ENCODE peak calls at places on chromosome 5, in five cellular contexts. Q is neuronal stem cell, W is H9, Z is H1, F is IMR-90. B is an unnamed sample.

GRCh38 chr5:60267907-60268306 is 374.4 kb upstream of the PDE4D start:
- DNase-seq in Q (no peak), W (no peak), Z (no peak), F (no peak), B (no peak)

GRCh38 chr5:32462618-32463017 is 18.1 kb upstream of the ZFR start:
- DNase-seq in Q (no peak), W (no peak), Z (no peak), F (peak; percentile 71), B (peak; percentile 48)

GRCh38 chr5:142600611-142601360 is 85.1 kb downstream of the FGF1 start:
- DNase-seq in Q (no peak), W (no peak), Z (no peak), F (peak; percentile 91), B (peak; percentile 93)

GRCh38 chr5:58069846-58070245 is 390.0 kb downstream of the PLK2 start:
- DNase-seq in Q (no peak), W (no peak), Z (no peak), F (no peak), B (no peak)

GRCh38 chr5:38651806-38652205 is 95.4 kb upstream of the LIFR start:
- DNase-seq in Q (no peak), W (no peak), Z (no peak), F (no peak), B (peak; percentile 42)

GRCh38 chr5:177468329-177469058 is 4.9 kb downstream of the DBN1 start:
- DNase-seq in Q (no peak), W (no peak), Z (no peak), F (peak; percentile 70), B (no peak)

GRCh38 chr5:142508027-142508426 is 177.9 kb downstream of the FGF1 start:
- DNase-seq in Q (no peak), W (no peak), Z (no peak), F (no peak), B (no peak)

GRCh38 chr5:81303563-81303962 is 2.2 kb downstream of the ZCCHC9 start:
- DNase-seq in Q (no peak), W (no peak), Z (no peak), F (peak; percentile 94), B (peak; percentile 74)

GRCh38 chr5:14574891-14575496 is 6.6 kb upstream of the OTULINL start:
- DNase-seq in Q (no peak), W (no peak), Z (no peak), F (no peak), B (no peak)

GRCh38 chr5:156936972-156937371 is 26.1 kb downstream of the TIMD4 start:
- DNase-seq in Q (no peak), W (no peak), Z (no peak), F (no peak), B (no peak)

GRCh38 chr5:151079838-151080619 is 805 bp downstream of the TNIP1 start:
- DNase-seq in Q (no peak), W (no peak), Z (no peak), F (peak; percentile 82), B (peak; percentile 66)
- H3K14ac ChIP-seq in Q (no peak overlapping the region), W (no peak overlapping the region), Z (no peak overlapping the region), F (peak overlapping the region; percentile 50), B (no peak overlapping the region)

GRCh38 chr5:176389114-176389768 is 690 bp downstream of the HIGD2A start:
- DNase-seq in Q (no peak), W (no peak), Z (no peak), F (no peak), B (no peak)

GRCh38 chr5:176386491-176386890 is 1.9 kb downstream of the NOP16 start:
- DNase-seq in Q (no peak), W (no peak), Z (no peak), F (no peak), B (no peak)

GRCh38 chr5:176388003-176388340 is 426 bp downstream of the NOP16 start:
- DNase-seq in Q (no peak), W (peak; percentile 40), Z (no peak), F (peak; percentile 9), B (peak; percentile 62)

GRCh38 chr5:176388341-176389113 is at the start of the genes HIGD2A and NOP16:
- DNase-seq in Q (peak; percentile 98), W (peak; percentile 99), Z (peak; percentile 96), F (peak; percentile 98), B (peak; percentile 99)

DNA sequence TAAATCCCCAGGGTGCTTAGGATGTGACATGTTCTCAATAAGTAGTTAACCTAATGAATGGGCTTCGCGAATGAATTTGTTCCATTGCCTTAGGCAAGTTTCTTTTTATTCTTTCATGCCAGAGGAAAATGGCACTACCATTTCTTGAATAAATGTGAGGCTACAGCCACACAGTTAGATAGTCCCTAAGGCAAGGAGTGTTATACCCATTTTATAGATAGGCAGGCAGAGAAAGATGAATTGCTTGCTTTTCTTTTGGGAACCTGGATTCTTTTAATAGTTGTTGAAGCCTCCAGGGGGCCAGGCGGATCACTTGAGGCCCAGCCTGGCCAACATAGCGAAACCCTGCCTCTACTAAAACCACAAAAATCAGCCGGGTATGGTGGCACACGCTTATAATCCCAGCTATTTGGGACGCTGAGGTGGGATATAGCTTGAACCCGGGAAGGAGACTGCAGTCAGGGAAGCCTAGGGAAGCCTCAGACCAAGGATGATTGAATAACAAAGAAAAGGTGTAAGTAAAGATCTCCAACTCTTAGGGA is 943 bp downstream of the NOP16 start:
- DNase-seq in Q (no peak), W (no peak), Z (no peak), F (no peak), B (peak; percentile 18)
- H4K91ac ChIP-seq in Q (no peak overlapping the region), W (no peak overlapping the region), Z (no peak overlapping the region), F (no peak overlapping the region), B (no peak overlapping the region)

GRCh38 chr5:170846416-170846815 is 15.4 kb upstream of the RANBP17 start:
- DNase-seq in Q (no peak), W (no peak), Z (no peak), F (no peak), B (peak; percentile 9)
- H2AFZ ChIP-seq in Q (no peak overlapping the region), W (no peak overlapping the region), Z (no peak overlapping the region), F (no peak overlapping the region), B (no peak overlapping the region)

GRCh38 chr5:68533571-68534051 is 318.1 kb downstream of the PIK3R1 start:
- DNase-seq in Q (no peak), W (no peak), Z (no peak), F (no peak), B (no peak)

GRCh38 chr5:68535121-68535520 is 319.6 kb downstream of the PIK3R1 start:
- DNase-seq in Q (no peak), W (no peak), Z (no peak), F (no peak), B (no peak)

GRCh38 chr5:68531970-68532369 is 316.4 kb downstream of the PIK3R1 start:
- DNase-seq in Q (no peak), W (no peak), Z (no peak), F (no peak), B (no peak)

GRCh38 chr5:68533051-68533450 is 317.5 kb downstream of the PIK3R1 start:
- DNase-seq in Q (no peak), W (no peak), Z (no peak), F (no peak), B (no peak)

GRCh38 chr5:68534131-68534940 is 318.8 kb downstream of the PIK3R1 start:
- DNase-seq in Q (peak; percentile 18), W (no peak), Z (no peak), F (no peak), B (no peak)
- H3K14ac ChIP-seq in Q (no peak overlapping the region), W (no peak overlapping the region), Z (no peak overlapping the region), F (no peak overlapping the region), B (no peak overlapping the region)

DNA sequence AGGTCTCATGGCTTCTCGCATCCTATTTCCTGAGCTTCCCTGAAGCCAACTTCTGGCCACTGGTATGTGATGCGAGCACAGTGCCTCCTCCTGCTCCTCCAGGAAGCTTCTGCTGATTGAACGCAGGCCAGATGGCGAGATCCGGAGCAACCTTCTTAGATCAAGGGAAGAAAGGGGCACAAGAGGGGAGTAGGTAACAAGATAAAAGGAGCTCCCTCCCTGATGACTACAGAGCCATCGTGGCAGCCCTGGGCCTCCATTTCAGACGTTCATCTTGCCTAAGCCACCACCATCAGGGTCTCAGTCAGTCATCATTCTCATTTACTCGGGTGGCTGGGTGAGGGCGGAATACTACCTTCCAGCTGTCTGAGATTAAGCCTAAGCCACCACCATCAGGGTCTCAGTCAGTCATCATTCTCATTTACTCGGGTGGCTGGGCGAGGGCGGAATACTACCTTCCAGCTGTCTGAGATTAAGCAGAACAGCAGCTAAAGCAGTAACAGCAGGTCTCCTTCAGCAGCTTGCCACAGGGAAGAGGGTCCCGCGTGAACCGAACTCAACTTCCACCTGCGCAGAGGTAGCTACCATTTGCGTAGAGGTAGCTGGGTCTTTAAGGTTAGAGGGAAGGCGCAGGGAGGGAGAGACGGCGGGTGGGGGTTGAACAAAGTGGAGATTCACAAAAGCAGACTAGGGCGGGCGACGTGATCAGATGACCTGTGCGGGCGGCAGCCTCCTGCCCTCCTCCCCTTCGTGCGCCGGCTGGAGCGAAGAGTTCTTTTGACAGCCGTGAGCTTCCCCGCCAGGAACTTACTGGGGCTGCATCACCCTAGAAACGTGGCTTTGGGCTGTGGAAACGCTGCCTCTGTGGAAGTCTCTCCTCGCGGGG is 27.9 kb upstream of the MGAT1 start:
- DNase-seq in Q (no peak), W (peak; percentile 67), Z (peak; percentile 83), F (peak; percentile 39), B (no peak)
- H4K91ac ChIP-seq in Q (peak overlapping the region; percentile 93), W (no peak overlapping the region), Z (no peak overlapping the region), F (peak overlapping the region; percentile 53), B (peak overlapping the region; percentile 88)

GRCh38 chr5:124887223-124887622 is 140.8 kb upstream of the ZNF608 start:
- DNase-seq in Q (no peak), W (no peak), Z (no peak), F (no peak), B (no peak)

GRCh38 chr5:124889522-124889828 is 143.0 kb upstream of the ZNF608 start:
- DNase-seq in Q (no peak), W (no peak), Z (no peak), F (no peak), B (no peak)

GRCh38 chr5:124888050-124888506 is 141.6 kb upstream of the ZNF608 start:
- DNase-seq in Q (no peak), W (no peak), Z (no peak), F (no peak), B (no peak)

GRCh38 chr5:124889850-124890249 is 143.4 kb upstream of the ZNF608 start:
- DNase-seq in Q (no peak), W (no peak), Z (no peak), F (no peak), B (no peak)

DNA sequence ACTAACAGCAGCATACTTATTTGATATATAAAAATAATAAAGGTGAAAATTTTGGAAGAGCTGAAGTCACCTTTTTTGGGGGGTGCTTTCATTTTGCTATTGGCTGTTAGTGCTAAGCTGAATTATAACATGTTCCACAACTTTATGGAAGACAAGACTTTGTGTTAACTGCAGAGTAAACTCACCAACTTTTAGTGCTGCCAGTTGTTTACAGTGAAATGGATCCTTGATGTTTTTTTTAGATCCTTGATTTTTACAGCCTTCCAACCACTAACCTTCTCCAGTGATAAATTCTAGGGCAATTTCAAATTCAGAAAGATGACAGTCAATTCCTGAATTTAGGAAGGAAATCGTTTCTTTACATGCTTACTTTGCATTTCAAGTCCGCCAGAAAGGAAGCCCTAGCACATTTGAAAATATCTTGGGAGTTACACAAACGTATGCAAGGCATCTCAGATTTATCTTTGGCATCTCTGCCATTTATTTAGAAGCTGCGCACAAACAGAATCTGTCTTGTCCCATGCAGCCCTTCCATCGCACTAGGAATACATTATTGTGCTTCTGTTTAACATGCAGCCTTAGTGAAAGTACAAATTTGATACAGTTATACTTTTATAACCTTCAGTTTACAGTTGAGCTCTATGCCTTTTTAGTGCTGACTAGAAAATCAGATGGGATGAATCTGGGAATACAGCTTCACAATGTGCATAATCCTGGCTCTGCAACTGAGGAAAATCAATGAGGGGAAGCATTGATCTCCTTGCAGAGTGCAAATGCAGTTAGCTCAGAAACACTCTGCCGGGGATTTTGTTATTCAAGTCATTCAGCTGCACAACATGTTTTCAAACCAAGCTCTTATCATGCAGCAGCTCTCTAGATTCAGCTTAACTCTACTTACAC is 142.4 kb upstream of the ZNF608 start:
- DNase-seq in Q (no peak), W (no peak), Z (no peak), F (no peak), B (peak; percentile 17)
- H2AFZ ChIP-seq in Q (peak overlapping the region; percentile 53), W (no peak overlapping the region), Z (no peak overlapping the region), F (no peak overlapping the region), B (no peak overlapping the region)

GRCh38 chr5:136001531-136001930 is 27.3 kb upstream of the TGFBI start:
- DNase-seq in Q (no peak), W (no peak), Z (no peak), F (peak; percentile 35), B (no peak)
- H3K14ac ChIP-seq in Q (no peak overlapping the region), W (no peak overlapping the region), Z (no peak overlapping the region), F (peak overlapping the region; percentile 20), B (peak overlapping the region; percentile 80)